ENCODE peak calls at places on chromosomes 3 and 15, in four cellular contexts. One of them, this sample, is unnamed.

GRCh38 chr3:114674041-114674440 is 380.2 kb downstream of the TIGIT start:
- DNase-seq in cardiac fibroblast: no peak
- DNase-seq in thoracic aorta: no peak
- DNase-seq in hepatocyte: no peak
- DNase-seq in this sample: no peak

GRCh38 chr3:126434264-126434590 is 39.5 kb downstream of the CFAP100 start:
- DNase-seq in cardiac fibroblast: no peak
- DNase-seq in thoracic aorta: no peak
- DNase-seq in hepatocyte: no peak
- DNase-seq in this sample: no peak

GRCh38 chr3:11482024-11482423 is 161.7 kb downstream of the VGLL4 start:
- DNase-seq in hepatocyte: peak; percentile 30
- DNase-seq in cardiac fibroblast: peak; percentile 49
- DNase-seq in thoracic aorta: no peak
- DNase-seq in this sample: no peak

GRCh38 chr3:190217081-190217480 is 96.4 kb upstream of the P3H2 start:
- DNase-seq in thoracic aorta: no peak
- DNase-seq in hepatocyte: no peak
- DNase-seq in cardiac fibroblast: peak; percentile 36
- DNase-seq in this sample: no peak

GRCh38 chr3:13768453-13768852 is 111.4 kb downstream of the WNT7A start:
- DNase-seq in thoracic aorta: no peak
- DNase-seq in cardiac fibroblast: no peak
- DNase-seq in hepatocyte: no peak
- DNase-seq in this sample: no peak

GRCh38 chr3:138675393-138675792 is 66.8 kb downstream of the FAIM start:
- DNase-seq in hepatocyte: no peak
- DNase-seq in thoracic aorta: no peak
- DNase-seq in cardiac fibroblast: peak; percentile 21
- DNase-seq in this sample: no peak

GRCh38 chr15:100199711-100200286 is 142.0 kb downstream of the ADAMTS17 start:
- DNase-seq in thoracic aorta: no peak
- DNase-seq in hepatocyte: no peak
- DNase-seq in cardiac fibroblast: no peak
- DNase-seq in this sample: no peak

GRCh38 chr15:73078722-73079121 is 26.5 kb downstream of the NEO1 start:
- DNase-seq in hepatocyte: peak; percentile 16
- DNase-seq in thoracic aorta: no peak
- DNase-seq in cardiac fibroblast: peak; percentile 90
- DNase-seq in this sample: peak; percentile 50

GRCh38 chr3:138398791-138399575 is 35.4 kb upstream of the ESYT3 start:
- DNase-seq in hepatocyte: no peak
- DNase-seq in thoracic aorta: no peak
- DNase-seq in cardiac fibroblast: no peak
- DNase-seq in this sample: no peak

GRCh38 chr15:92394327-92395175 is 870 bp downstream of the ST8SIA2 start:
- DNase-seq in hepatocyte: peak; percentile 36
- DNase-seq in thoracic aorta: no peak
- DNase-seq in cardiac fibroblast: no peak
- DNase-seq in this sample: no peak

GRCh38 chr3:67593761-67594234 is 60.6 kb downstream of the SUCLG2 start:
- DNase-seq in hepatocyte: no peak
- DNase-seq in thoracic aorta: no peak
- DNase-seq in cardiac fibroblast: peak; percentile 57
- DNase-seq in this sample: peak; percentile 15

GRCh38 chr15:72006382-72006781 is 111.6 kb downstream of the MYO9A start:
- DNase-seq in hepatocyte: no peak
- DNase-seq in cardiac fibroblast: no peak
- DNase-seq in thoracic aorta: no peak
- DNase-seq in this sample: no peak

GRCh38 chr15:63107895-63108546 is 13.6 kb upstream of the LACTB start:
- DNase-seq in cardiac fibroblast: peak; percentile 100
- DNase-seq in hepatocyte: peak; percentile 71
- DNase-seq in thoracic aorta: no peak
- DNase-seq in this sample: peak; percentile 100

GRCh38 chr3:155202626-155203025 is 90.9 kb downstream of the STRIT1 start:
- DNase-seq in hepatocyte: no peak
- DNase-seq in thoracic aorta: no peak
- DNase-seq in cardiac fibroblast: no peak
- DNase-seq in this sample: peak; percentile 75

GRCh38 chr3:170352936-170353335 is 4.6 kb upstream of the SKIL start:
- DNase-seq in thoracic aorta: no peak
- DNase-seq in hepatocyte: no peak
- DNase-seq in cardiac fibroblast: no peak
- DNase-seq in this sample: no peak

GRCh38 chr3:124837730-124838186 is 49.4 kb downstream of the ITGB5 start:
- DNase-seq in thoracic aorta: no peak
- DNase-seq in hepatocyte: peak; percentile 83
- DNase-seq in cardiac fibroblast: peak; percentile 79
- DNase-seq in this sample: peak; percentile 80

GRCh38 chr3:48412375-48413001 is 17.4 kb downstream of the PLXNB1 start:
- DNase-seq in thoracic aorta: no peak
- DNase-seq in cardiac fibroblast: no peak
- DNase-seq in hepatocyte: no peak
- DNase-seq in this sample: no peak

GRCh38 chr15:77516076-77516475 is 95.4 kb downstream of the HMG20A start:
- DNase-seq in cardiac fibroblast: no peak
- DNase-seq in hepatocyte: no peak
- DNase-seq in thoracic aorta: no peak
- DNase-seq in this sample: no peak

GRCh38 chr15:38991701-38992100 is 427.1 kb upstream of the RASGRP1 start:
- DNase-seq in hepatocyte: no peak
- DNase-seq in cardiac fibroblast: peak; percentile 74
- DNase-seq in thoracic aorta: no peak
- DNase-seq in this sample: no peak

GRCh38 chr3:133986302-133986701 is 43.4 kb downstream of the SLCO2A1 start:
- DNase-seq in cardiac fibroblast: no peak
- DNase-seq in hepatocyte: no peak
- DNase-seq in thoracic aorta: no peak
- DNase-seq in this sample: no peak

GRCh38 chr3:149970716-149971402 is at the start of gene PFN2:
- DNase-seq in thoracic aorta: peak; percentile 14
- DNase-seq in hepatocyte: peak; percentile 87
- DNase-seq in cardiac fibroblast: peak; percentile 92
- DNase-seq in this sample: no peak

GRCh38 chr3:58564054-58564453 is 13.1 kb downstream of the FAM107A start:
- DNase-seq in cardiac fibroblast: no peak
- DNase-seq in hepatocyte: no peak
- DNase-seq in thoracic aorta: no peak
- DNase-seq in this sample: no peak

GRCh38 chr3:17329932-17330331 is 412.5 kb downstream of the TBC1D5 start:
- DNase-seq in cardiac fibroblast: no peak
- DNase-seq in thoracic aorta: no peak
- DNase-seq in hepatocyte: no peak
- DNase-seq in this sample: no peak

GRCh38 chr3:182618085-182618732 is 175.1 kb upstream of the ATP11B start:
- DNase-seq in hepatocyte: peak; percentile 52
- DNase-seq in thoracic aorta: no peak
- DNase-seq in cardiac fibroblast: peak; percentile 2
- DNase-seq in this sample: no peak

GRCh38 chr3:182618981-182619591 is 174.2 kb upstream of the ATP11B start:
- DNase-seq in cardiac fibroblast: peak; percentile 2
- DNase-seq in hepatocyte: no peak
- DNase-seq in thoracic aorta: no peak
- DNase-seq in this sample: no peak

GRCh38 chr3:182621435-182622240 is 171.7 kb upstream of the ATP11B start:
- DNase-seq in thoracic aorta: no peak
- DNase-seq in cardiac fibroblast: no peak
- DNase-seq in hepatocyte: no peak
- DNase-seq in this sample: no peak

GRCh38 chr3:182620715-182621434 is 172.4 kb upstream of the ATP11B start:
- DNase-seq in hepatocyte: no peak
- DNase-seq in cardiac fibroblast: no peak
- DNase-seq in thoracic aorta: no peak
- DNase-seq in this sample: no peak

DNA sequence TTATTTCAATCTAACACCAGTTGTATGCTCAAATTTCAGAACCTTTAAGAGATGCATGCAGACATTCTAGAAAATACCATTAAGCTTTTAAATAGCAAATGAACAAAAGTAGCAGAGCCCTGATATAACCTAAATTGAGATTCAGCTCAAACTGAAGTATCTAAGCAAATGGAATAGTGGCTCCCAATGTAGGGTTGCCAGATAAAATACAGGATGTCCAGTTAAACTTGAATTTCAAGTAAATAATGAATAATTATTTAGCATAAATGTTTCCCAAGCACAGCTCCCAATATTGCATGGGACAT is 171.1 kb upstream of the ATP11B start:
- DNase-seq in hepatocyte: no peak
- DNase-seq in cardiac fibroblast: no peak
- DNase-seq in thoracic aorta: no peak
- DNase-seq in this sample: no peak
- H3K4me3 ChIP-seq in hepatocyte: no peak overlapping the region
- H3K4me3 ChIP-seq in cardiac fibroblast: no peak overlapping the region
- H3K4me3 ChIP-seq in thoracic aorta: no peak overlapping the region
- H3K4me3 ChIP-seq in this sample: no peak overlapping the region

GRCh38 chr3:46146021-46146420 is 62.1 kb downstream of the CCR1 start:
- DNase-seq in thoracic aorta: no peak
- DNase-seq in cardiac fibroblast: no peak
- DNase-seq in hepatocyte: no peak
- DNase-seq in this sample: no peak
- TF ChIP-seq CTCF in thoracic aorta: no peak
- TF ChIP-seq CTCF in cardiac fibroblast: no peak
- TF ChIP-seq CTCF in hepatocyte: no peak
- TF ChIP-seq CTCF in this sample: no peak

DNA sequence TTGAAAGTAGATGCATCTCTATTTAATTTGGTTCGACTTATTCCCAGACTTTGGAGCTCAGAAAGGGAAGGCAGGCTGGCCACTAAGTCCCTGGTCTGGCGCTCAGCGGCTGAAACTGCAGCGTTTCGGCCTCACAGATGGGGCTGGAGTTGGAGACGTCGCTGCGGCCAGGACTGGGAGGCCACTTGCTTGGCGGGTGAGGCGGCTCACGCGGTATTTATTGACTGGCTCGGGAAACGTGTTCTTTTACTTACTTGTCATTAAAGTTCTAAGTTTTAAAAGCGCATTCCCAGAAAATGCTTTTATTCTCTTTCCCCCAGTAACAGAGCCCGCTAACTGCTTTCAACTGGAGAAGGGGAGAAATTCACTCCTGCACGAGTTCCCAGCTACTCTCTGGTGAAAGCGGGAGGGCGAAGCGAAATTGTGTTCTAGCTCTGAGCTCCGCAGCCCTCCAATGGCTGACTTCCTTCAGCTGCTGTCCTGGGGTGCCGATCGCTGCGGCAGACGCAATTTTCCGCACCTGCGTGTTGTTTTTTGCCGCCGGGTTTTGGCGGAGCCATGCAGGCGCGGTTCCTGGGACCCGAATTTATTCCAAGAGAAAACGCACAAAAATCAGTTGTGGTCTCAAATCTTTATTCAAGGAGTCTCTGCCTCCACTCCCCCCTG is 13.9 kb downstream of the ZIC1 start:
- DNase-seq in thoracic aorta: no peak
- DNase-seq in hepatocyte: no peak
- DNase-seq in cardiac fibroblast: no peak
- DNase-seq in this sample: no peak
- H3K4me3 ChIP-seq in thoracic aorta: no peak overlapping the region
- H3K4me3 ChIP-seq in hepatocyte: no peak overlapping the region
- H3K4me3 ChIP-seq in cardiac fibroblast: no peak overlapping the region
- H3K4me3 ChIP-seq in this sample: no peak overlapping the region

DNA sequence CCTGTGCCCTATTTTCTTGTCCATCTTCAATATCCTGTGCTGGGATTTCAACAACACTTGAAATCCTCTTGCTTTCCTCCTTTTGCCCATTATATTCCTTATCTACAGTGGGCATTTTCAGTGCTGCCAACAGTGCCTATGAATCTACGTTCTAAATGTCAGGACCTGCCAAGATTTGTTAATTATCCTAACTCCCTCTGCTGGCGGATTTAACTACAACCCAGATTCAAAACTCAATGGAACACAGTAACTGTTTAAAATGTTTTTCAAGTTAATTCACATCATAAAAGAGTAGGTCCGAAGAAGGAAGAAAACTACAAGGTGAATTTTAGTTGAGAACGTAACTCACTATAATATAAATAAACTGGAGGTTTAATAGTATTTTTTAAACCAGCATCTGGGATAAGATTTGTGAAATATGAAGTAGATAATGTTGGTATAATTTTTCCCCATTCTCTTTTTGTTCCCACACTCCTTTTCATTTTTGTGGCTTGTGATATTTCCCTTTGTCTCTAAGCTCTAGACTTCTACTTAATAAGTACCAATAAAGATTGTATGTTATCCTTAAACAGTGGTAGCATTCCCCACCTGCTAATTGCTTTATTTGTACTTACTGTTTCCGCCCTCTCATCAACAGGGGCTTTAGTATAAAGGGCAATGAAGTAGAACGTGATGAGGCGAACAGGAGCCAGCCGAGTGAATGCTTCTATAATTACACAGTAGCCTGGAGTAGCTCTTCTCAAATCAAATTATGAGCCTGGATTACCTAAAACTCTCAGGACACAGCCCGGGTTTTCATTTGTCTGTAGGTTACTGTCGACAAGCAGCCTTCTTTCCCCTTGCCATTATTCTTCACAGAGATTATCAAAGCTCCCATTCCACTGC is 302.5 kb upstream of the ATP11B start:
- DNase-seq in thoracic aorta: no peak
- DNase-seq in hepatocyte: peak; percentile 29
- DNase-seq in cardiac fibroblast: peak; percentile 13
- DNase-seq in this sample: no peak
- TF ChIP-seq CTCF in thoracic aorta: no peak
- TF ChIP-seq CTCF in hepatocyte: peak; percentile 55
- TF ChIP-seq CTCF in cardiac fibroblast: no peak
- TF ChIP-seq CTCF in this sample: peak; percentile 2

DNA sequence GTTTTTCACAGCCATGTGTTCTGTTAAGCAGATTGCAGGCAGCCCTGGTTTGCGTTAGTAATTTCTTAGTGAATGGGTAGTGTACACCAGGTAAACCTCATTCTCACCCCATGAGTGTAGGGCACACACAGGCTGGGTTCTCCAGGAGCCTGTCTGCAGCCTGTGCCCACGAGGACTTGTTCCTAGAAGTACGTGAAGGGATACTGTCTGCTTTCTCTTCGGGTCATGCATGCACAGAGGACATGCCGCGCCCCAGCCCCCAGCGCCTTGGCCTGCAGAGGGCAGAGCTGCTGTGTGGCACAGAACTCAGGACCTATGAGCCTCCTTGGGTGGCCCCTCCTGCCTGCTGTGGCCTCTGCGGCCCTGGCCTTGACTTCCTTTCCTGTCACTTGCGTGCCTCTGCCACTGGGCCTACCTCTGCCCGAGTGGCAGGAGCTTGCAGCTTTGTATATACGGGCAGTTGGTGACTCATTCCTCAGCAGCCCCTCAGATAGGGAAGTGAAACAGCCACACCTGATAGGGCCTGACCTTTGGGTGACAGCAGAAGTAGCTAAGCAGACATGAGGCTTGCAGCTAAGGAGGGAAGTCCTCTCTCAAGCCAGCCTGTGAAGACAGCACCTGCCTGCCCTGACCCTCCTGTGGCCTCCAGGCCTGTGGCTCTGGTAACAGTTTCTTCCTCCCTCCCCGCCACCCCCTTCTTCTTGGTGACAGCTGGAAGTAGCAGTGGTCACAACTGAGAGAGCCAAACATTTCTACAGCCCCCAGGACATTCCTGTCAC is 19.5 kb downstream of the PPCDC start:
- DNase-seq in cardiac fibroblast: peak; percentile 59
- DNase-seq in thoracic aorta: peak; percentile 38
- DNase-seq in hepatocyte: peak; percentile 84
- DNase-seq in this sample: no peak
- H3K4me3 ChIP-seq in cardiac fibroblast: no peak overlapping the region
- H3K4me3 ChIP-seq in thoracic aorta: peak overlapping the region; percentile 41
- H3K4me3 ChIP-seq in hepatocyte: no peak overlapping the region
- H3K4me3 ChIP-seq in this sample: no peak overlapping the region